ENCODE peak calls at places on chromosomes 11 and 22, in ten cellular contexts. X, T, V, I, Z, N, G, J, P and Y are unnamed samples.

GRCh38 chr22:49426098-49426497 is 401.6 kb downstream of the BRD1 start:
- DNase-seq in N (no peak), I (no peak), Z (no peak), J (no peak), P (no peak), G (peak; percentile 40), T (no peak), V (no peak), X (no peak), Y (no peak)

GRCh38 chr11:32891657-32892354 is 805 bp upstream of the QSER1 start:
- DNase-seq in I (no peak), Z (peak; percentile 42), G (no peak), T (no peak), X (no peak), P (no peak), J (no peak), N (no peak), V (no peak), Y (no peak)

GRCh38 chr11:33620423-33621120 is 80.1 kb downstream of the C11orf91 start:
- DNase-seq in V (no peak), J (no peak), Z (peak; percentile 84), T (no peak), N (no peak), I (no peak), X (peak; percentile 80), G (no peak), P (no peak), Y (peak; percentile 54)

GRCh38 chr11:57464343-57465181 is 4.2 kb downstream of the RTN4RL2 start:
- DNase-seq in G (peak; percentile 73), X (no peak), T (no peak), P (no peak), N (no peak), J (no peak), Z (no peak), I (no peak), V (no peak), Y (no peak)

GRCh38 chr11:83520849-83521248 is 234.7 kb upstream of the CCDC90B start:
- DNase-seq in J (no peak), I (no peak), G (no peak), T (no peak), X (no peak), V (no peak), P (no peak), N (no peak), Z (no peak), Y (no peak)

GRCh38 chr11:4093519-4094347 is 866 bp upstream of the RRM1 start:
- DNase-seq in Z (no peak), T (no peak), P (no peak), G (no peak), V (no peak), I (no peak), J (no peak), X (no peak), N (no peak), Y (peak; percentile 25)

GRCh38 chr22:27045103-27045940 is 387.9 kb downstream of the MIAT start:
- DNase-seq in V (no peak), G (no peak), N (no peak), X (peak; percentile 83), T (no peak), Z (peak; percentile 86), P (no peak), I (no peak), J (no peak), Y (peak; percentile 30)

GRCh38 chr11:28457481-28458145 is 349.4 kb downstream of the METTL15 start:
- DNase-seq in N (no peak), V (no peak), I (no peak), Z (no peak), X (no peak), J (no peak), G (no peak), P (no peak), T (no peak), Y (no peak)

GRCh38 chr11:78499971-78500370 is 74.7 kb downstream of the NARS2 start:
- DNase-seq in N (no peak), T (no peak), G (no peak), X (peak; percentile 19), V (no peak), Z (peak; percentile 23), J (no peak), I (no peak), P (no peak), Y (peak; percentile 5)

GRCh38 chr22:35102663-35103062 is 36.7 kb downstream of the ISX start:
- DNase-seq in X (no peak), J (peak; percentile 72), I (no peak), V (no peak), N (no peak), P (no peak), Z (peak; percentile 1), G (no peak), T (no peak), Y (no peak)

GRCh38 chr11:133821776-133822175 is 23.5 kb downstream of the SPATA19 start:
- DNase-seq in V (no peak), X (no peak), P (no peak), N (no peak), I (no peak), G (peak; percentile 74), J (peak; percentile 87), T (no peak), Z (peak; percentile 12), Y (peak; percentile 1)

GRCh38 chr22:26894766-26895485 is 237.5 kb downstream of the MIAT start:
- DNase-seq in T (no peak), Z (peak; percentile 96), X (peak; percentile 96), V (no peak), J (no peak), G (no peak), I (no peak), N (peak; percentile 67), P (peak; percentile 53), Y (peak; percentile 79)

GRCh38 chr11:93536346-93536871 is 6.8 kb downstream of the SMCO4 start:
- DNase-seq in P (no peak), T (no peak), G (no peak), Z (no peak), X (no peak), N (no peak), I (no peak), J (no peak), V (no peak), Y (no peak)

GRCh38 chr11:71197096-71197495 is 55.3 kb downstream of the SHANK2 start:
- DNase-seq in G (no peak), J (no peak), N (no peak), Z (no peak), X (no peak), V (no peak), I (no peak), T (peak; percentile 6), P (no peak), Y (no peak)

GRCh38 chr11:64655901-64656601 is 65.0 kb downstream of the SLC22A12 start:
- DNase-seq in V (no peak), T (no peak), Z (no peak), N (no peak), J (no peak), X (no peak), I (no peak), P (no peak), G (no peak), Y (no peak)

GRCh38 chr22:35921777-35922176 is 106.8 kb downstream of the RBFOX2 start:
- DNase-seq in P (peak; percentile 79), I (peak; percentile 5), Z (peak; percentile 87), T (peak; percentile 58), J (peak; percentile 81), X (peak; percentile 82), V (peak; percentile 33), N (peak; percentile 48), G (no peak), Y (peak; percentile 94)

GRCh38 chr22:45788530-45788929 is 116.9 kb downstream of the ATXN10 start:
- DNase-seq in P (no peak), V (no peak), N (no peak), X (no peak), Z (no peak), I (no peak), J (no peak), T (no peak), G (no peak), Y (no peak)

GRCh38 chr11:26286472-26287066 is 45.4 kb upstream of the ANO3 start:
- DNase-seq in I (no peak), V (no peak), X (peak; percentile 24), Z (peak; percentile 42), G (no peak), P (no peak), T (no peak), N (no peak), J (peak; percentile 62), Y (peak; percentile 56)

GRCh38 chr11:18312012-18312411 is 9.9 kb downstream of the HPS5 start:
- DNase-seq in T (no peak), V (no peak), G (no peak), N (no peak), P (no peak), I (no peak), Z (peak; percentile 78), X (peak; percentile 67), J (no peak), Y (peak; percentile 54)
- H3K4me3 ChIP-seq in T (no peak overlapping the region), V (no peak overlapping the region), G (no peak overlapping the region), N (no peak overlapping the region), P (no peak overlapping the region), I (no peak overlapping the region), Z (no peak overlapping the region), X (no peak overlapping the region), J (no peak overlapping the region), Y (no peak overlapping the region)

GRCh38 chr11:67628710-67629385 is 889 bp downstream of the NUDT8 start:
- DNase-seq in X (no peak), J (no peak), T (no peak), P (no peak), I (no peak), N (no peak), G (no peak), Z (no peak), V (no peak), Y (no peak)
- H3K4me3 ChIP-seq in X (no peak overlapping the region), J (peak overlapping the region; percentile 42), T (peak overlapping the region; percentile 83), P (peak overlapping the region; percentile 54), I (peak overlapping the region; percentile 59), N (no peak overlapping the region), G (peak overlapping the region; percentile 88), Z (peak overlapping the region; percentile 63), V (peak overlapping the region; percentile 79), Y (no peak overlapping the region)

DNA sequence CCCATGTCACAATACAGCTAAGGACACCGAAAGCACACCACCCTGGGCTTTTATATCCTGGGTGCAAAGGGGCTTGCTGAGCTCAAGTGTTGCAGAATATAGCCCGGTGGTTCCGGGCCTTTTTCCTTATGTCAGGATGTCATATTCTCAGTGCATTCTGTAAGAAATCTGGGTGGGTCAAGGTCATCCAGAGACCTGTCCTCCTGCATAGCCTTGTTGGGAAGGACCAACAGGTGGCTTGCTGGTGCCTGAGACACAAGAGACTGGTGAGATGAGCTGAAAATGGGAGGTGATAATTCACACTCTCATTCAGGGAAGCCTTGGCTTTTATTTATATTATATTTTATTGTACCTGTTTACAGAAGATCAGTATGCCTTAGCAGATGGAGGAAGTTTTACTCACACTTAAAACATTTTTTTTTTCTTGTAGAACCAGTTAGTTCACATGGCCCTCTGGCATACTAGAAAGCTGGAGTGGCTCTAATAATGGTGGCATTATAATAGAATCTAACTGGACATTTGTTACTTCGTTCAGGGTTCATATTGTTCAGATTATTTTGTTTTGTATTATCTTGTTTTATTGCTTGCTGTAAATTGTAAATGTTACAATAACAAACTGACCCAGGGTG is 14.6 kb upstream of the TMEM123 start:
- DNase-seq in V (no peak), I (no peak), Z (no peak), N (no peak), T (no peak), G (no peak), P (no peak), J (no peak), X (no peak), Y (no peak)
- H3K4me3 ChIP-seq in V (no peak overlapping the region), I (no peak overlapping the region), Z (no peak overlapping the region), N (no peak overlapping the region), T (no peak overlapping the region), G (no peak overlapping the region), P (no peak overlapping the region), J (no peak overlapping the region), X (no peak overlapping the region), Y (no peak overlapping the region)

GRCh38 chr11:1571760-1572199 is 291 bp downstream of the DUSP8 start:
- DNase-seq in I (no peak), V (no peak), Z (no peak), T (no peak), X (no peak), G (no peak), N (no peak), J (no peak), P (no peak), Y (no peak)
- H3K4me3 ChIP-seq in I (peak overlapping the region; percentile 74), V (peak overlapping the region; percentile 49), Z (peak overlapping the region; percentile 57), T (peak overlapping the region; percentile 73), X (peak overlapping the region; percentile 61), G (peak overlapping the region; percentile 72), N (peak overlapping the region; percentile 61), J (peak overlapping the region; percentile 11), P (peak overlapping the region; percentile 82), Y (no peak overlapping the region)